ENCODE peak calls at places on chromosomes 3 and 15, in seven cellular contexts. L is stomach, S is heart right ventricle, V is PC-3, T is breast epithelium, C is WERI-Rb-1, R is thyroid gland. F is an unnamed sample. For H3K36me3, the result is how much of the 10 kb centered on the place peaks cover.

GRCh38 chr3:23389686-23390085 is 186.6 kb downstream of the UBE2E2 start:
- DNase-seq in C (no peak), T (no peak), V (no peak), S (no peak), R (no peak), L (no peak), F (no peak)

GRCh38 chr3:178451799-178452198 is 84.4 kb upstream of the KCNMB2 start:
- DNase-seq in T (no peak), R (peak), V (no peak), C (no peak), S (no peak), L (no peak), F (no peak)

GRCh38 chr3:197364410-197365071 is 66.1 kb upstream of the DLG1 start:
- DNase-seq in C (no peak), S (no peak), R (peak), L (peak), T (no peak), V (peak), F (no peak)

GRCh38 chr3:4719011-4719649 is 226.0 kb downstream of the ITPR1 start:
- DNase-seq in S (peak), C (no peak), R (no peak), T (no peak), V (no peak), L (no peak), F (no peak)

GRCh38 chr3:8052599-8053185 is 448.9 kb upstream of the LMCD1 start:
- DNase-seq in L (no peak), C (peak), S (no peak), T (no peak), R (no peak), V (no peak), F (no peak)

GRCh38 chr3:137760341-137761098 is 3.6 kb upstream of the SOX14 start:
- DNase-seq in T (no peak), C (no peak), V (no peak), L (no peak), S (no peak), R (no peak), F (no peak)

GRCh38 chr15:48754011-48754410 is 56.9 kb downstream of the CEP152 start:
- DNase-seq in R (no peak), V (no peak), C (no peak), T (no peak), L (no peak), S (no peak), F (no peak)

GRCh38 chr3:33941804-33942203 is 143.4 kb downstream of the PDCD6IP start:
- DNase-seq in T (no peak), C (no peak), S (no peak), R (no peak), L (no peak), V (no peak), F (no peak)

GRCh38 chr3:183560607-183561006 is 5.1 kb upstream of the KLHL6 start:
- DNase-seq in C (peak), L (no peak), T (no peak), V (peak), S (no peak), R (no peak), F (peak)

GRCh38 chr3:31695280-31696008 is 162.7 kb downstream of the STT3B start:
- DNase-seq in C (no peak), R (no peak), V (peak), S (no peak), L (peak), T (no peak), F (no peak)

GRCh38 chr15:27692438-27692837 is 406.7 kb downstream of the OCA2 start:
- DNase-seq in T (no peak), V (no peak), S (no peak), C (no peak), L (no peak), R (no peak), F (no peak)

GRCh38 chr15:22257047-22257667 is 176.8 kb downstream of the OR4M2 start:
- DNase-seq in T (no peak), C (no peak), R (no peak), S (no peak), L (no peak), V (no peak), F (no peak)

GRCh38 chr3:129016366-129016724 is 15.2 kb downstream of the EFCC1 start:
- DNase-seq in L (peak), T (no peak), C (peak), V (peak), R (peak), S (no peak), F (peak)

GRCh38 chr15:93372209-93372910 is 283.3 kb upstream of the RGMA start:
- DNase-seq in C (no peak), R (no peak), V (no peak), S (no peak), L (no peak), T (no peak), F (no peak)

GRCh38 chr15:73982251-73982962 is 9.7 kb downstream of the STOML1 start:
- DNase-seq in L (peak), S (peak), C (no peak), T (peak), R (peak), V (peak), F (no peak)

GRCh38 chr3:169044341-169045113 is 619.0 kb downstream of the MECOM start:
- DNase-seq in C (no peak), V (peak), L (no peak), S (no peak), R (no peak), T (no peak), F (no peak)

GRCh38 chr3:58271901-58272501 is 34.0 kb upstream of the RPP14 start:
- DNase-seq in L (peak), T (no peak), C (no peak), S (no peak), V (peak), R (no peak), F (no peak)

GRCh38 chr3:46695177-46695961 is 1.9 kb upstream of the ALS2CL start:
- DNase-seq in V (peak), S (peak), C (peak), T (no peak), L (peak), R (peak), F (peak)

GRCh38 chr3:102177075-102177755 is 257.6 kb upstream of the ZPLD1 start:
- DNase-seq in V (no peak), S (no peak), C (no peak), T (no peak), R (no peak), L (no peak), F (no peak)

GRCh38 chr3:183287301-183287971 is 34.4 kb downstream of the B3GNT5 start:
- DNase-seq in T (no peak), R (no peak), V (peak), C (no peak), S (no peak), L (no peak), F (no peak)

GRCh38 chr15:77030042-77030927 is 35.4 kb downstream of the PSTPIP1 start:
- DNase-seq in R (no peak), T (no peak), S (no peak), C (peak), V (no peak), L (peak), F (no peak)

GRCh38 chr15:38147246-38147645 is 105.4 kb upstream of the SPRED1 start:
- DNase-seq in T (no peak), R (no peak), C (no peak), V (no peak), L (no peak), S (no peak), F (no peak)

GRCh38 chr3:23950303-23950702 is 5.2 kb downstream of the NR1D2 start:
- DNase-seq in C (no peak), V (no peak), L (no peak), R (no peak), T (no peak), S (no peak), F (no peak)

GRCh38 chr15:71357357-71357756 is 242.1 kb downstream of the THSD4 start:
- DNase-seq in L (no peak), C (peak), R (peak), T (no peak), S (peak), V (no peak), F (no peak)

GRCh38 chr15:62554164-62554563 is 389.1 kb upstream of the C2CD4B start:
- DNase-seq in L (no peak), C (no peak), R (no peak), S (no peak), T (no peak), V (no peak), F (no peak)

GRCh38 chr15:78712797-78713515 is 71.9 kb upstream of the CHRNB4 start:
- DNase-seq in T (no peak), S (no peak), V (no peak), C (no peak), R (no peak), L (no peak), F (no peak)

GRCh38 chr3:3127432-3128010 is 781 bp downstream of the TRNT1 start:
- DNase-seq in L (no peak), T (no peak), S (no peak), R (no peak), V (peak), C (no peak), F (peak)

GRCh38 chr3:28286595-28286994 is 45.2 kb downstream of the CMC1 start:
- DNase-seq in C (no peak), L (no peak), R (no peak), T (no peak), V (peak), S (no peak), F (no peak)

GRCh38 chr3:138378331-138378730 is 30.0 kb downstream of the MRAS start:
- DNase-seq in V (no peak), R (no peak), L (no peak), C (no peak), S (no peak), T (no peak), F (no peak)

GRCh38 chr3:100941046-100941445 is 52.2 kb downstream of the ABI3BP start:
- DNase-seq in C (no peak), T (no peak), L (no peak), V (no peak), S (no peak), R (no peak), F (no peak)

GRCh38 chr15:23565395-23566069 is at the start of gene MKRN3:
- DNase-seq in L (no peak), R (no peak), C (peak), T (no peak), S (peak), V (no peak), F (peak)

GRCh38 chr15:74200871-74201419 is 1.6 kb downstream of the STRA6 start:
- DNase-seq in L (no peak), R (no peak), C (no peak), S (peak), V (peak), T (no peak), F (no peak)

GRCh38 chr3:15932348-15933300 is 134.8 kb upstream of the ANKRD28 start:
- DNase-seq in C (no peak), R (peak), T (no peak), L (no peak), S (no peak), V (no peak), F (no peak)

GRCh38 chr3:136070953-136071949 is 105.7 kb downstream of the PPP2R3A start:
- DNase-seq in V (peak), C (no peak), L (no peak), R (no peak), S (no peak), T (peak), F (no peak)

GRCh38 chr3:133887951-133888703 is 7.6 kb downstream of the RAB6B start:
- DNase-seq in S (no peak), L (peak), R (peak), C (no peak), V (no peak), T (no peak), F (no peak)

GRCh38 chr15:63439536-63440264 is 58.1 kb upstream of the CA12 start:
- DNase-seq in L (no peak), S (no peak), C (no peak), V (peak), T (no peak), R (peak), F (no peak)

GRCh38 chr3:65855370-65856100 is 183.2 kb downstream of the MAGI1 start:
- DNase-seq in L (no peak), R (peak), C (no peak), S (no peak), T (no peak), V (peak), F (no peak)

GRCh38 chr3:156142649-156143048 is 22.3 kb downstream of the KCNAB1 start:
- DNase-seq in V (peak), R (no peak), S (no peak), L (no peak), T (no peak), C (no peak), F (no peak)

GRCh38 chr3:43531835-43532234 is 90.0 kb downstream of the ANO10 start:
- DNase-seq in S (no peak), L (no peak), T (no peak), C (no peak), V (peak), R (no peak), F (no peak)

DNA sequence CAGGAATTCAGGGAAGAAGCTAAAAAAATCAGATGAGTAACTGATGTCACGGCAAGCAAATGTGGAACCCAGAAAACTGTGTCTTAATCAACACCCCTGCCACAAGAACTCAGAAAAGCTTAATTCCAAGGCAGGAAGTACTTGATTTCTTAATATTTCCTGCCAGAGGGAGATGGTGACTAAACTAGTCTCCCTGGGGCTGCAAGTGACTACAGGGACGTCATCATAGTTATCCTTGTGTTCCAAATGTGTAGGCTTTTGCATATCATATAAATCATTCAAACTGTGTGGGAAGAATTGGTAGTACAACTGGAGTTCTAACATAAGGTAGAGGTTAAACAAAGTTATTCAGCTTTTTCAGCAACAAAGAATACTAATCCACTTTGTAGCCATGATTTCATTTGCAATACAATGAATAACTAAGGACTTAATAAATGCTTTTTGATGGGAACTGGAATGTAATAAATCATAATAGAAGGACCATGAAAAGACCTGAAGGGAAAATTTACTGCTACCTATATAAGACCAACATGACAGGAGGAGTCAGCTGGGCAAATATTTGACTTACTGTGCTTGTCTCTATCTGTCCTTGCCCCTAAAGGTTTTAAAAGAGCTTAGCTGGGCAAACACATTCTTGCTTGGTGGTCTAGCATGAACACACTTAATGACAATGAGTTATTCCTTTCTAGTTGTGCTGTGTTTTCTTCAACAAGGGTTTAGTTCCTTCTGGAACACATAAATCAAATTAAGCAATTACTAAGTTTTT is 76.0 kb upstream of the NECTIN3 start:
- DNase-seq in V (peak), L (no peak), S (no peak), R (no peak), C (no peak), T (no peak), F (no peak)
- H3K27ac ChIP-seq in V (peak), L (no peak), S (no peak), R (no peak), C (no peak), T (no peak), F (no peak)

GRCh38 chr15:43186003-43186353 is 775 bp downstream of the CCNDBP1 start:
- DNase-seq in L (no peak), V (peak), S (no peak), T (no peak), R (peak), C (no peak), F (no peak)
- TF ChIP-seq CTCF in L (no peak), V (peak), S (peak), T (no peak), R (no peak), C (no peak), F (no peak)

DNA sequence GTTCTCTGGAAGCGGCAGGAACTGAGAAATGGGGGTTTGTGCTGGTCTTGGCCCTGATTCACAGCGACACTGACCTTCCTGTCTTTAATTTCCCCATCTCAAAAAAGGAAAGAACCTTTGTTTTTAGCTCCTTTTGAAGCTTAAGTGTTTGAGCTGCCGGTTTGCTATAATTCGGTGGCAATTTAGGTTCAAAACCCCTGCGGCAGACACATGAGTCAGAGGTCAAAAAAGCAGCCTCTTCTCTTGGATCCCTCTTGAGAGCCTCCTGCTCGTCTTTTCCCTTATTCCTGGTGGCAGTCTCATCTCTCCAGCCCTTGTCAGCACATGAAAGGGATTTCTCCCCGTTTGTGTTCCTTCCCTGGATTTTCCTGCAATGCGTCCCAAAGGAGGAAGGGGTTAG is 64.5 kb downstream of the GRIP2 start:
- DNase-seq in C (no peak), V (no peak), L (no peak), R (no peak), T (no peak), S (no peak), F (no peak)
- H3K36me3 ChIP-seq in C (under half), V (under half), L (under half), R (under half), T (under half), S (under half), F (under half)

GRCh38 chr3:149815728-149816127 is 2.7 kb downstream of the RNF13 start:
- DNase-seq in C (no peak), R (no peak), T (no peak), L (no peak), V (no peak), S (no peak), F (no peak)
- H3K27ac ChIP-seq in C (no peak), R (no peak), T (no peak), L (peak), V (no peak), S (peak), F (no peak)

GRCh38 chr15:66945842-66946241 is 119.6 kb upstream of the SMAD3 start:
- DNase-seq in C (no peak), T (no peak), S (no peak), R (no peak), V (peak), L (no peak), F (no peak)

GRCh38 chr15:66946578-66947164 is 118.7 kb upstream of the SMAD3 start:
- DNase-seq in R (peak), T (peak), S (peak), L (peak), V (peak), C (peak), F (peak)

GRCh38 chr15:66950114-66950513 is 115.3 kb upstream of the SMAD3 start:
- DNase-seq in C (no peak), T (no peak), R (no peak), S (no peak), L (no peak), V (no peak), F (no peak)

GRCh38 chr15:66947471-66947870 is 117.9 kb upstream of the SMAD3 start:
- DNase-seq in C (no peak), T (no peak), V (no peak), S (no peak), L (no peak), R (no peak), F (no peak)

DNA sequence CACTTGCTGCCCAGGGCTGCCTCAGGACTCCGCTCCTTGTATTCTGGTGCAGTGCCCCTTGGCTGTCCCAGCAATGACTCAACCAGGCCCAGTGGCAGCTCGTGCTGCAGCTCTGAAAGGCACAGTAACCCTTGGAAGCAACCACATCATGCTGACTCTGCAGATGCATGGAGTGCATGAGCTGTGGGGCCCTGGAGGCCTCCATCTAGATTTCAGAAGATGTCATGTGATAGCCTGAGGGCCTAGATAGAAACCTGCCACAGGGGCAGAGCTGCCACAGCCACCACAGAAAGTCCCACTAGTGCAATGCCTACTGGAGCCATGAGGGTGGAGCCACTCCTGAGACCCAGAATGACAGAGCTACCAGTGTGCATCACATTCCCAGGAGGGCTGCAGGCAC is 117.1 kb upstream of the SMAD3 start:
- DNase-seq in R (no peak), C (no peak), V (peak), S (no peak), L (no peak), T (no peak), F (no peak)
- TF ChIP-seq CTCF in R (no peak), C (no peak), V (no peak), S (no peak), L (no peak), T (no peak), F (no peak)

GRCh38 chr3:122410111-122410510 is 5.8 kb downstream of the WDR5B start:
- DNase-seq in R (no peak), L (no peak), S (no peak), C (no peak), T (no peak), V (no peak), F (no peak)
- H3K36me3 ChIP-seq in R (under half), L (under half), S (under half), C (under half), T (under half), V (under half), F (under half)

GRCh38 chr3:170778240-170779217 is 91.5 kb downstream of the RPL22L1 start:
- DNase-seq in S (no peak), T (no peak), C (no peak), V (no peak), L (no peak), R (no peak), F (no peak)
- H3K27ac ChIP-seq in S (no peak), T (no peak), C (no peak), V (no peak), L (no peak), R (no peak), F (no peak)

GRCh38 chr3:131370935-131371698 is 10.5 kb upstream of the NUDT16 start:
- DNase-seq in L (no peak), C (no peak), T (no peak), S (no peak), V (no peak), R (no peak), F (no peak)

DNA sequence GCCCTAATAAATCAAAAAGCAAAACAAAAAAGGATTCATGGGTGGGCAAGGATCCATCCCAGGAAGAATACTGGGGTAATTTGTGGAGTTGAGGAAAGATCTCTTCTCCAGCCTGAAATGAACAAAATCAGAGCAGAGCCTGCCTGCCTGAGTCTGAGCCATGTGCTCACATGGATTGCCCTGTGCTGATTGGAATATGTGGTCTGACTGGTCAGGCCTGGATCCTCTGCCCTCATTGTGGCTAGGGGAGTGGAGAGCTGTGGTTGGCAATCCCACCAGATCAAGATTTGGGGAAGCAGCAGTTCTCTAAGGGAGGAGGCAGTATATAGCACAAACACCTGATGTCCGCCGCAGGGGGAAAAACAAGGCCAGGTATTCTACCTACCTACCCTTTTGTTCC is 6.8 kb upstream of the NUDT16 start:
- DNase-seq in R (no peak), V (no peak), L (no peak), S (no peak), T (no peak), C (no peak), F (no peak)
- TF ChIP-seq CTCF in R (no peak), V (no peak), L (no peak), S (no peak), T (no peak), C (no peak), F (no peak)

GRCh38 chr15:66742286-66742685 is 40.2 kb downstream of the SMAD6 start:
- DNase-seq in T (no peak), C (no peak), S (no peak), L (no peak), R (no peak), V (no peak), F (no peak)
- H3K36me3 ChIP-seq in T (under half), C (under half), S (under half), L (under half), R (under half), V (under half), F (under half)